ENCODE peak calls at places on chromosomes 5 and 9, in ten cellular contexts. One of them, this sample, is unnamed.

GRCh38 chr5:78019747-78020146 is 243.6 kb upstream of the TBCA start:
- DNase-seq in ureter: no peak
- DNase-seq in stimulated activated naive CD4-positive, alpha-beta T cell: no peak
- DNase-seq in activated CD8-positive, alpha-beta T cell treated with anti-CD3 and anti-CD28 coated beads, Interleukin-2, amount 10 ng/mL, durations not matched to agents 7 days and 5 days: no peak
- DNase-seq in NCI-H1694 treated with DMSO at 0.1 percent for 48 hours: no peak
- DNase-seq in RPMI7951: no peak
- DNase-seq in B cell: no peak
- DNase-seq in H7: no peak
- DNase-seq in PC-9: no peak
- DNase-seq in NCI-H748 treated with DMSO at 0.1 percent for 48 hours: no peak
- DNase-seq in this sample: no peak

GRCh38 chr9:33695299-33695698 is 100.1 kb upstream of the PRSS3 start:
- DNase-seq in PC-9: no peak
- DNase-seq in ureter: no peak
- DNase-seq in H7: no peak
- DNase-seq in activated CD8-positive, alpha-beta T cell treated with anti-CD3 and anti-CD28 coated beads, Interleukin-2, amount 10 ng/mL, durations not matched to agents 7 days and 5 days: no peak
- DNase-seq in stimulated activated naive CD4-positive, alpha-beta T cell: no peak
- DNase-seq in NCI-H748 treated with DMSO at 0.1 percent for 48 hours: no peak
- DNase-seq in B cell: no peak
- DNase-seq in RPMI7951: no peak
- DNase-seq in NCI-H1694 treated with DMSO at 0.1 percent for 48 hours: no peak
- DNase-seq in this sample: no peak

GRCh38 chr9:112012026-112012902 is 115.7 kb downstream of the UGCG start:
- DNase-seq in PC-9: peak; percentile 91
- DNase-seq in ureter: peak; percentile 67
- DNase-seq in NCI-H1694 treated with DMSO at 0.1 percent for 48 hours: peak; percentile 1
- DNase-seq in activated CD8-positive, alpha-beta T cell treated with anti-CD3 and anti-CD28 coated beads, Interleukin-2, amount 10 ng/mL, durations not matched to agents 7 days and 5 days: peak; percentile 21
- DNase-seq in RPMI7951: peak; percentile 95
- DNase-seq in stimulated activated naive CD4-positive, alpha-beta T cell: no peak
- DNase-seq in H7: no peak
- DNase-seq in B cell: peak; percentile 47
- DNase-seq in NCI-H748 treated with DMSO at 0.1 percent for 48 hours: no peak
- DNase-seq in this sample: no peak

GRCh38 chr5:160508780-160509361 is 87.2 kb downstream of the PTTG1 start:
- DNase-seq in H7: peak; percentile 65
- DNase-seq in activated CD8-positive, alpha-beta T cell treated with anti-CD3 and anti-CD28 coated beads, Interleukin-2, amount 10 ng/mL, durations not matched to agents 7 days and 5 days: peak; percentile 79
- DNase-seq in ureter: peak; percentile 73
- DNase-seq in B cell: peak; percentile 81
- DNase-seq in NCI-H748 treated with DMSO at 0.1 percent for 48 hours: peak; percentile 26
- DNase-seq in NCI-H1694 treated with DMSO at 0.1 percent for 48 hours: peak; percentile 63
- DNase-seq in stimulated activated naive CD4-positive, alpha-beta T cell: no peak
- DNase-seq in RPMI7951: peak; percentile 81
- DNase-seq in PC-9: peak; percentile 60
- DNase-seq in this sample: no peak

GRCh38 chr9:136220017-136220729 is 15.2 kb upstream of the LHX3 start:
- DNase-seq in H7: no peak
- DNase-seq in stimulated activated naive CD4-positive, alpha-beta T cell: no peak
- DNase-seq in PC-9: peak; percentile 63
- DNase-seq in NCI-H1694 treated with DMSO at 0.1 percent for 48 hours: no peak
- DNase-seq in NCI-H748 treated with DMSO at 0.1 percent for 48 hours: no peak
- DNase-seq in B cell: no peak
- DNase-seq in ureter: no peak
- DNase-seq in RPMI7951: peak; percentile 67
- DNase-seq in activated CD8-positive, alpha-beta T cell treated with anti-CD3 and anti-CD28 coated beads, Interleukin-2, amount 10 ng/mL, durations not matched to agents 7 days and 5 days: no peak
- DNase-seq in this sample: no peak

GRCh38 chr5:140632366-140633080 is 452 bp downstream of the CD14 start:
- DNase-seq in RPMI7951: peak; percentile 5
- DNase-seq in PC-9: no peak
- DNase-seq in stimulated activated naive CD4-positive, alpha-beta T cell: peak; percentile 60
- DNase-seq in ureter: peak; percentile 59
- DNase-seq in B cell: peak; percentile 62
- DNase-seq in NCI-H748 treated with DMSO at 0.1 percent for 48 hours: peak; percentile 56
- DNase-seq in activated CD8-positive, alpha-beta T cell treated with anti-CD3 and anti-CD28 coated beads, Interleukin-2, amount 10 ng/mL, durations not matched to agents 7 days and 5 days: peak; percentile 59
- DNase-seq in H7: peak; percentile 69
- DNase-seq in NCI-H1694 treated with DMSO at 0.1 percent for 48 hours: no peak
- DNase-seq in this sample: peak; percentile 91

GRCh38 chr5:65791721-65792698 is 70.0 kb downstream of the NLN start:
- DNase-seq in PC-9: no peak
- DNase-seq in B cell: no peak
- DNase-seq in ureter: no peak
- DNase-seq in NCI-H1694 treated with DMSO at 0.1 percent for 48 hours: no peak
- DNase-seq in NCI-H748 treated with DMSO at 0.1 percent for 48 hours: no peak
- DNase-seq in RPMI7951: no peak
- DNase-seq in stimulated activated naive CD4-positive, alpha-beta T cell: no peak
- DNase-seq in H7: no peak
- DNase-seq in activated CD8-positive, alpha-beta T cell treated with anti-CD3 and anti-CD28 coated beads, Interleukin-2, amount 10 ng/mL, durations not matched to agents 7 days and 5 days: no peak
- DNase-seq in this sample: peak; percentile 47

GRCh38 chr5:69237877-69238276 is 3.2 kb downstream of the CDK7 start:
- DNase-seq in PC-9: no peak
- DNase-seq in NCI-H748 treated with DMSO at 0.1 percent for 48 hours: no peak
- DNase-seq in B cell: no peak
- DNase-seq in RPMI7951: no peak
- DNase-seq in NCI-H1694 treated with DMSO at 0.1 percent for 48 hours: no peak
- DNase-seq in stimulated activated naive CD4-positive, alpha-beta T cell: no peak
- DNase-seq in ureter: no peak
- DNase-seq in activated CD8-positive, alpha-beta T cell treated with anti-CD3 and anti-CD28 coated beads, Interleukin-2, amount 10 ng/mL, durations not matched to agents 7 days and 5 days: no peak
- DNase-seq in H7: no peak
- DNase-seq in this sample: no peak

GRCh38 chr5:65137631-65138030 is 344.1 kb downstream of the ADAMTS6 start:
- DNase-seq in PC-9: no peak
- DNase-seq in ureter: no peak
- DNase-seq in RPMI7951: no peak
- DNase-seq in NCI-H1694 treated with DMSO at 0.1 percent for 48 hours: no peak
- DNase-seq in NCI-H748 treated with DMSO at 0.1 percent for 48 hours: no peak
- DNase-seq in H7: no peak
- DNase-seq in activated CD8-positive, alpha-beta T cell treated with anti-CD3 and anti-CD28 coated beads, Interleukin-2, amount 10 ng/mL, durations not matched to agents 7 days and 5 days: no peak
- DNase-seq in B cell: no peak
- DNase-seq in stimulated activated naive CD4-positive, alpha-beta T cell: no peak
- DNase-seq in this sample: no peak

GRCh38 chr5:39424751-39425524 is at the start of gene DAB2:
- DNase-seq in activated CD8-positive, alpha-beta T cell treated with anti-CD3 and anti-CD28 coated beads, Interleukin-2, amount 10 ng/mL, durations not matched to agents 7 days and 5 days: peak; percentile 59
- DNase-seq in ureter: peak; percentile 81
- DNase-seq in RPMI7951: peak; percentile 95
- DNase-seq in PC-9: peak; percentile 80
- DNase-seq in B cell: peak; percentile 49
- DNase-seq in NCI-H1694 treated with DMSO at 0.1 percent for 48 hours: no peak
- DNase-seq in NCI-H748 treated with DMSO at 0.1 percent for 48 hours: peak; percentile 94
- DNase-seq in H7: peak; percentile 86
- DNase-seq in stimulated activated naive CD4-positive, alpha-beta T cell: peak; percentile 13
- DNase-seq in this sample: peak; percentile 97

GRCh38 chr5:38323645-38324295 is 65.4 kb downstream of the EGFLAM start:
- DNase-seq in B cell: no peak
- DNase-seq in H7: no peak
- DNase-seq in activated CD8-positive, alpha-beta T cell treated with anti-CD3 and anti-CD28 coated beads, Interleukin-2, amount 10 ng/mL, durations not matched to agents 7 days and 5 days: no peak
- DNase-seq in ureter: no peak
- DNase-seq in NCI-H1694 treated with DMSO at 0.1 percent for 48 hours: no peak
- DNase-seq in PC-9: peak; percentile 29
- DNase-seq in RPMI7951: peak; percentile 70
- DNase-seq in stimulated activated naive CD4-positive, alpha-beta T cell: no peak
- DNase-seq in NCI-H748 treated with DMSO at 0.1 percent for 48 hours: no peak
- DNase-seq in this sample: no peak

GRCh38 chr5:169374761-169375160 is 73.8 kb upstream of the SLIT3 start:
- DNase-seq in H7: no peak
- DNase-seq in NCI-H1694 treated with DMSO at 0.1 percent for 48 hours: no peak
- DNase-seq in PC-9: no peak
- DNase-seq in NCI-H748 treated with DMSO at 0.1 percent for 48 hours: no peak
- DNase-seq in ureter: peak; percentile 44
- DNase-seq in activated CD8-positive, alpha-beta T cell treated with anti-CD3 and anti-CD28 coated beads, Interleukin-2, amount 10 ng/mL, durations not matched to agents 7 days and 5 days: no peak
- DNase-seq in RPMI7951: peak; percentile 85
- DNase-seq in B cell: no peak
- DNase-seq in stimulated activated naive CD4-positive, alpha-beta T cell: no peak
- DNase-seq in this sample: no peak

GRCh38 chr5:6377582-6378127 is 692 bp downstream of the MED10 start:
- DNase-seq in RPMI7951: no peak
- DNase-seq in NCI-H1694 treated with DMSO at 0.1 percent for 48 hours: peak; percentile 7
- DNase-seq in PC-9: no peak
- DNase-seq in NCI-H748 treated with DMSO at 0.1 percent for 48 hours: no peak
- DNase-seq in activated CD8-positive, alpha-beta T cell treated with anti-CD3 and anti-CD28 coated beads, Interleukin-2, amount 10 ng/mL, durations not matched to agents 7 days and 5 days: peak; percentile 33
- DNase-seq in B cell: no peak
- DNase-seq in ureter: peak; percentile 22
- DNase-seq in H7: no peak
- DNase-seq in stimulated activated naive CD4-positive, alpha-beta T cell: no peak
- DNase-seq in this sample: no peak

GRCh38 chr9:72773570-72773969 is 179.3 kb downstream of the ALDH1A1 start:
- DNase-seq in activated CD8-positive, alpha-beta T cell treated with anti-CD3 and anti-CD28 coated beads, Interleukin-2, amount 10 ng/mL, durations not matched to agents 7 days and 5 days: no peak
- DNase-seq in NCI-H748 treated with DMSO at 0.1 percent for 48 hours: no peak
- DNase-seq in PC-9: no peak
- DNase-seq in RPMI7951: no peak
- DNase-seq in ureter: no peak
- DNase-seq in NCI-H1694 treated with DMSO at 0.1 percent for 48 hours: no peak
- DNase-seq in H7: no peak
- DNase-seq in B cell: no peak
- DNase-seq in stimulated activated naive CD4-positive, alpha-beta T cell: no peak
- DNase-seq in this sample: no peak

GRCh38 chr9:73565833-73566465 is 414.3 kb downstream of the ANXA1 start:
- DNase-seq in PC-9: no peak
- DNase-seq in activated CD8-positive, alpha-beta T cell treated with anti-CD3 and anti-CD28 coated beads, Interleukin-2, amount 10 ng/mL, durations not matched to agents 7 days and 5 days: no peak
- DNase-seq in NCI-H748 treated with DMSO at 0.1 percent for 48 hours: peak; percentile 26
- DNase-seq in ureter: no peak
- DNase-seq in NCI-H1694 treated with DMSO at 0.1 percent for 48 hours: no peak
- DNase-seq in B cell: no peak
- DNase-seq in H7: peak; percentile 4
- DNase-seq in RPMI7951: peak; percentile 32
- DNase-seq in stimulated activated naive CD4-positive, alpha-beta T cell: no peak
- DNase-seq in this sample: no peak

GRCh38 chr5:14912206-14912605 is 40.6 kb upstream of the ANKH start:
- DNase-seq in NCI-H1694 treated with DMSO at 0.1 percent for 48 hours: no peak
- DNase-seq in B cell: no peak
- DNase-seq in stimulated activated naive CD4-positive, alpha-beta T cell: no peak
- DNase-seq in H7: no peak
- DNase-seq in activated CD8-positive, alpha-beta T cell treated with anti-CD3 and anti-CD28 coated beads, Interleukin-2, amount 10 ng/mL, durations not matched to agents 7 days and 5 days: no peak
- DNase-seq in NCI-H748 treated with DMSO at 0.1 percent for 48 hours: no peak
- DNase-seq in RPMI7951: no peak
- DNase-seq in PC-9: peak; percentile 30
- DNase-seq in ureter: no peak
- DNase-seq in this sample: no peak

GRCh38 chr5:62093981-62094380 is 212.0 kb upstream of the KIF2A start:
- DNase-seq in PC-9: no peak
- DNase-seq in B cell: no peak
- DNase-seq in stimulated activated naive CD4-positive, alpha-beta T cell: no peak
- DNase-seq in NCI-H1694 treated with DMSO at 0.1 percent for 48 hours: peak; percentile 12
- DNase-seq in H7: peak; percentile 14
- DNase-seq in NCI-H748 treated with DMSO at 0.1 percent for 48 hours: peak; percentile 92
- DNase-seq in activated CD8-positive, alpha-beta T cell treated with anti-CD3 and anti-CD28 coated beads, Interleukin-2, amount 10 ng/mL, durations not matched to agents 7 days and 5 days: no peak
- DNase-seq in ureter: no peak
- DNase-seq in RPMI7951: peak; percentile 54
- DNase-seq in this sample: no peak

GRCh38 chr9:613771-614347 is 227.6 kb upstream of the DMRT1 start:
- DNase-seq in NCI-H748 treated with DMSO at 0.1 percent for 48 hours: peak; percentile 10
- DNase-seq in PC-9: peak; percentile 68
- DNase-seq in ureter: peak; percentile 83
- DNase-seq in NCI-H1694 treated with DMSO at 0.1 percent for 48 hours: peak; percentile 62
- DNase-seq in RPMI7951: peak; percentile 87
- DNase-seq in H7: peak; percentile 73
- DNase-seq in activated CD8-positive, alpha-beta T cell treated with anti-CD3 and anti-CD28 coated beads, Interleukin-2, amount 10 ng/mL, durations not matched to agents 7 days and 5 days: peak; percentile 63
- DNase-seq in stimulated activated naive CD4-positive, alpha-beta T cell: no peak
- DNase-seq in B cell: peak; percentile 52
- DNase-seq in this sample: no peak

GRCh38 chr9:93132946-93133640 is 958 bp downstream of the NINJ1 start:
- DNase-seq in NCI-H748 treated with DMSO at 0.1 percent for 48 hours: no peak
- DNase-seq in H7: peak; percentile 78
- DNase-seq in activated CD8-positive, alpha-beta T cell treated with anti-CD3 and anti-CD28 coated beads, Interleukin-2, amount 10 ng/mL, durations not matched to agents 7 days and 5 days: no peak
- DNase-seq in ureter: peak; percentile 59
- DNase-seq in PC-9: peak; percentile 63
- DNase-seq in RPMI7951: peak; percentile 54
- DNase-seq in NCI-H1694 treated with DMSO at 0.1 percent for 48 hours: no peak
- DNase-seq in B cell: no peak
- DNase-seq in stimulated activated naive CD4-positive, alpha-beta T cell: no peak
- DNase-seq in this sample: no peak

GRCh38 chr5:34717426-34718327 is 61.5 kb downstream of the RAI14 start:
- DNase-seq in B cell: no peak
- DNase-seq in ureter: no peak
- DNase-seq in stimulated activated naive CD4-positive, alpha-beta T cell: no peak
- DNase-seq in NCI-H1694 treated with DMSO at 0.1 percent for 48 hours: no peak
- DNase-seq in RPMI7951: peak; percentile 94
- DNase-seq in PC-9: peak; percentile 100
- DNase-seq in activated CD8-positive, alpha-beta T cell treated with anti-CD3 and anti-CD28 coated beads, Interleukin-2, amount 10 ng/mL, durations not matched to agents 7 days and 5 days: no peak
- DNase-seq in NCI-H748 treated with DMSO at 0.1 percent for 48 hours: no peak
- DNase-seq in H7: peak; percentile 58
- DNase-seq in this sample: no peak

GRCh38 chr5:34553544-34553943 is 102.6 kb upstream of the RAI14 start:
- DNase-seq in H7: no peak
- DNase-seq in PC-9: no peak
- DNase-seq in B cell: no peak
- DNase-seq in ureter: no peak
- DNase-seq in NCI-H1694 treated with DMSO at 0.1 percent for 48 hours: no peak
- DNase-seq in NCI-H748 treated with DMSO at 0.1 percent for 48 hours: no peak
- DNase-seq in stimulated activated naive CD4-positive, alpha-beta T cell: no peak
- DNase-seq in activated CD8-positive, alpha-beta T cell treated with anti-CD3 and anti-CD28 coated beads, Interleukin-2, amount 10 ng/mL, durations not matched to agents 7 days and 5 days: no peak
- DNase-seq in RPMI7951: no peak
- DNase-seq in this sample: no peak

This sample was measured in esophagus muscularis mucosa.